ENCODE peak calls at places on chromosome 14, in four cellular contexts. M is stimulated activated CD4-positive, alpha-beta T cell treated with anti-CD3 and anti-CD28 coated beads, TNF-alpha, amount 100 ng/mL, for 1 hour; O is EH; Z is left lung. P is an unnamed sample.

GRCh38 chr14:68734231-68734732 is 58.6 kb downstream of the ZFP36L1 start:
- DNase-seq in O (peak; percentile 21), M (peak; percentile 12), Z (no peak), P (no peak)

GRCh38 chr14:34355584-34356266 is 106.3 kb downstream of the SPTSSA start:
- DNase-seq in M (no peak), O (peak; percentile 70), Z (no peak), P (no peak)

GRCh38 chr14:54782803-54783659 is 119.6 kb downstream of the GCH1 start:
- DNase-seq in Z (no peak), M (no peak), O (no peak), P (peak; percentile 30)

GRCh38 chr14:36975834-36976233 is 196.6 kb downstream of the SLC25A21 start:
- DNase-seq in O (peak; percentile 44), Z (no peak), M (no peak), P (no peak)

GRCh38 chr14:75578786-75579781 is 664 bp downstream of the FLVCR2 start:
- DNase-seq in Z (peak; percentile 80), O (peak; percentile 67), M (no peak), P (no peak)

GRCh38 chr14:89435527-89436273 is 18.7 kb upstream of the FOXN3 start:
- DNase-seq in O (peak; percentile 27), M (no peak), Z (no peak), P (no peak)

GRCh38 chr14:56172571-56172971 is 54.4 kb downstream of the PELI2 start:
- DNase-seq in Z (no peak), M (no peak), O (peak; percentile 86), P (no peak)

GRCh38 chr14:69710378-69710777 is 56.6 kb upstream of the SRSF5 start:
- DNase-seq in Z (no peak), M (no peak), O (no peak), P (no peak)

GRCh38 chr14:28681681-28682080 is 84.9 kb upstream of the FOXG1 start:
- DNase-seq in O (no peak), M (no peak), Z (no peak), P (no peak)

GRCh38 chr14:32077081-32078029 is at the start of gene ARHGAP5:
- DNase-seq in M (peak; percentile 51), O (peak; percentile 43), Z (peak; percentile 91), P (peak; percentile 81)

GRCh38 chr14:104433401-104434213 is 146.0 kb upstream of the C14orf180 start:
- DNase-seq in Z (peak; percentile 68), O (no peak), M (no peak), P (no peak)

GRCh38 chr14:65179918-65180724 is 77.8 kb upstream of the MAX start:
- DNase-seq in M (no peak), O (peak; percentile 80), Z (no peak), P (no peak)

GRCh38 chr14:58280954-58281787 is 17.2 kb upstream of the ARID4A start:
- DNase-seq in O (peak; percentile 98), Z (no peak), M (no peak), P (no peak)

GRCh38 chr14:104223810-104224515 is 85.6 kb downstream of the KIF26A start:
- DNase-seq in M (no peak), O (no peak), Z (peak; percentile 63), P (no peak)

GRCh38 chr14:96502621-96503251 is 554 bp downstream of the PAPOLA start:
- DNase-seq in O (peak; percentile 49), M (no peak), Z (peak; percentile 93), P (peak; percentile 33)

GRCh38 chr14:79299162-79299561 is 912.1 kb downstream of the DIO2 start:
- DNase-seq in Z (no peak), O (no peak), M (no peak), P (no peak)

GRCh38 chr14:97196336-97196735 is 399.2 kb downstream of the VRK1 start:
- DNase-seq in O (no peak), M (no peak), Z (no peak), P (no peak)

GRCh38 chr14:35277179-35277578 is 15.0 kb upstream of the PSMA6 start:
- DNase-seq in M (no peak), O (no peak), Z (no peak), P (no peak)